ENCODE peak calls at places on chromosomes 13 and 19, in seven cellular contexts. N is AG09309; K is GM10248; M is CD4-positive, alpha-beta T cell; Y is BE2C; F is GM20000; A is A549. U is an unnamed sample.

GRCh38 chr19:7213628-7214328 is 80.4 kb downstream of the INSR start:
- DNase-seq in N (no peak), K (no peak), M (no peak), Y (no peak), F (no peak), A (no peak), U (no peak)

GRCh38 chr13:51339952-51340732 is 651 bp downstream of the SERPINE3 start:
- DNase-seq in N (no peak), K (no peak), M (no peak), Y (no peak), F (no peak), A (no peak), U (no peak)

GRCh38 chr13:21730186-21730880 is 59.5 kb downstream of the FGF9 start:
- DNase-seq in N (no peak), K (no peak), M (no peak), Y (no peak), F (no peak), A (no peak), U (no peak)

GRCh38 chr13:113205428-113205931 is 3.0 kb downstream of the PCID2 start:
- DNase-seq in N (no peak), K (no peak), M (no peak), Y (no peak), F (no peak), A (no peak), U (peak)

GRCh38 chr13:27960362-27961226 is 8.5 kb downstream of the CDX2 start:
- DNase-seq in N (no peak), K (peak), M (no peak), Y (no peak), F (peak), A (peak), U (peak)

GRCh38 chr19:43934055-43934984 is 762 bp downstream of the ZNF45 start:
- DNase-seq in N (no peak), K (peak), M (no peak), Y (no peak), F (no peak), A (peak), U (peak)

GRCh38 chr19:18428837-18429674 is 8.9 kb downstream of the ISYNA1 start:
- DNase-seq in N (no peak), K (peak), M (peak), Y (peak), F (peak), A (peak), U (peak)

GRCh38 chr19:38143847-38144246 is 80.2 kb downstream of the DPF1 start:
- DNase-seq in N (no peak), K (no peak), M (no peak), Y (no peak), F (no peak), A (no peak), U (no peak)

GRCh38 chr13:94199135-94199534 is 280.3 kb downstream of the DCT start:
- DNase-seq in N (no peak), K (no peak), M (no peak), Y (no peak), F (no peak), A (no peak), U (no peak)

GRCh38 chr13:42151781-42152180 is 103.3 kb downstream of the DGKH start:
- DNase-seq in N (no peak), K (no peak), M (no peak), Y (no peak), F (no peak), A (no peak), U (no peak)

GRCh38 chr19:51821921-51822716 is 27.2 kb downstream of the FPR3 start:
- DNase-seq in N (peak), K (no peak), M (no peak), Y (no peak), F (no peak), A (no peak), U (no peak)

GRCh38 chr13:75372517-75372916 is 109.5 kb downstream of the TBC1D4 start:
- DNase-seq in N (no peak), K (peak), M (no peak), Y (peak), F (peak), A (peak), U (peak)

GRCh38 chr19:58291943-58292342 is 13.2 kb downstream of the ZNF8 start:
- DNase-seq in N (no peak), K (no peak), M (no peak), Y (no peak), F (no peak), A (no peak), U (no peak)

GRCh38 chr13:28573595-28574373 is 78.9 kb upstream of the FLT1 start:
- DNase-seq in N (no peak), K (no peak), M (no peak), Y (no peak), F (no peak), A (no peak), U (no peak)

GRCh38 chr13:101303512-101303911 is 112.8 kb downstream of the NALCN start:
- DNase-seq in N (peak), K (no peak), M (no peak), Y (no peak), F (no peak), A (no peak), U (no peak)

GRCh38 chr13:104114111-104114510 is 1047.9 kb upstream of the SLC10A2 start:
- DNase-seq in N (no peak), K (no peak), M (no peak), Y (no peak), F (no peak), A (no peak), U (no peak)

GRCh38 chr19:29672933-29673336 is 7.7 kb downstream of the PLEKHF1 start:
- DNase-seq in N (no peak), K (peak), M (peak), Y (no peak), F (peak), A (no peak), U (no peak)

GRCh38 chr19:35845215-35846037 is 6.9 kb downstream of the NPHS1 start:
- DNase-seq in N (no peak), K (no peak), M (no peak), Y (peak), F (no peak), A (peak), U (no peak)

GRCh38 chr19:10667867-10668266 is 13.7 kb downstream of the ILF3 start:
- DNase-seq in N (no peak), K (no peak), M (no peak), Y (no peak), F (no peak), A (no peak), U (no peak)

GRCh38 chr13:97257800-97258799 is 36.0 kb downstream of the MBNL2 start:
- DNase-seq in N (peak), K (peak), M (no peak), Y (peak), F (peak), A (peak), U (peak)

GRCh38 chr13:26515721-26516120 is 41.8 kb upstream of the WASF3 start:
- DNase-seq in N (no peak), K (no peak), M (no peak), Y (no peak), F (no peak), A (no peak), U (no peak)

GRCh38 chr13:40484981-40485380 is 181.5 kb downstream of the FOXO1 start:
- DNase-seq in N (no peak), K (no peak), M (no peak), Y (no peak), F (no peak), A (no peak), U (no peak)
- TF ChIP-seq CTCF in N (no peak), K (no peak), M (no peak), Y (no peak), F (no peak), A (no peak), U (no peak)

DNA sequence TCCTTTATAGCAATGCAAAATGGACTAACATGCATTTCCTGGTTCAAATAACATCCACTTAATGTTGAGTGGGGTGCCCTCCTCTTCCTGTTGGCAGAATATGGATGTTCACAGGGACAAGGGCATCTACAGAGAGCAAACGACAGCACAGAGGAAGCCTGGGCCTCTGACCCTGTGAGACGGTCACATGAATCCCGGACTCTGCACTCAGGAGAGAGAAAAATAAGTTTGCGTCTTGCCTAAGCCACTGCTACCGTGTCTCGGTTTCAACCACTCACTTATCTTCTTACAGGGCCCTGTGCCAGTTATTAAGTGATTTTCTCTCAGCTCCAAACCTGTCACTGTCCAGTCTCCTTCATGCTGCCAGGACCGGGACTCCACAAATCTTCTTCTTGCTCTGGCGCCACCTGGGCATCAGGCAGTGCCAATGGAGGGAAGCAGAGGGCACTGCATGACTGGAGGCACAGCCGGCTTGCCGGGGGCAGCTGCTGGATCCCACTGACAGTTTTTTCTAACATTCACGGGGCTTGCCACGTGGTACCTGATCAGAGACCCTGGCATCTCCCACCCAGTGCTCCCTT is 11.8 kb downstream of the LIG1 start:
- DNase-seq in N (no peak), K (no peak), M (no peak), Y (no peak), F (no peak), A (no peak), U (no peak)
- TF ChIP-seq CTCF in N (no peak), K (no peak), M (no peak), Y (no peak), F (no peak), A (peak), U (peak)

GRCh38 chr13:40566811-40567210 is 99.6 kb downstream of the FOXO1 start:
- DNase-seq in N (no peak), K (no peak), M (no peak), Y (no peak), F (no peak), A (no peak), U (no peak)

GRCh38 chr13:40565282-40566148 is 100.9 kb downstream of the FOXO1 start:
- DNase-seq in N (no peak), K (no peak), M (no peak), Y (no peak), F (no peak), A (no peak), U (no peak)

GRCh38 chr13:40563350-40564125 is 102.9 kb downstream of the FOXO1 start:
- DNase-seq in N (no peak), K (no peak), M (no peak), Y (no peak), F (no peak), A (no peak), U (no peak)

GRCh38 chr13:40562975-40563349 is 103.5 kb downstream of the FOXO1 start:
- DNase-seq in N (no peak), K (no peak), M (no peak), Y (no peak), F (no peak), A (no peak), U (no peak)

DNA sequence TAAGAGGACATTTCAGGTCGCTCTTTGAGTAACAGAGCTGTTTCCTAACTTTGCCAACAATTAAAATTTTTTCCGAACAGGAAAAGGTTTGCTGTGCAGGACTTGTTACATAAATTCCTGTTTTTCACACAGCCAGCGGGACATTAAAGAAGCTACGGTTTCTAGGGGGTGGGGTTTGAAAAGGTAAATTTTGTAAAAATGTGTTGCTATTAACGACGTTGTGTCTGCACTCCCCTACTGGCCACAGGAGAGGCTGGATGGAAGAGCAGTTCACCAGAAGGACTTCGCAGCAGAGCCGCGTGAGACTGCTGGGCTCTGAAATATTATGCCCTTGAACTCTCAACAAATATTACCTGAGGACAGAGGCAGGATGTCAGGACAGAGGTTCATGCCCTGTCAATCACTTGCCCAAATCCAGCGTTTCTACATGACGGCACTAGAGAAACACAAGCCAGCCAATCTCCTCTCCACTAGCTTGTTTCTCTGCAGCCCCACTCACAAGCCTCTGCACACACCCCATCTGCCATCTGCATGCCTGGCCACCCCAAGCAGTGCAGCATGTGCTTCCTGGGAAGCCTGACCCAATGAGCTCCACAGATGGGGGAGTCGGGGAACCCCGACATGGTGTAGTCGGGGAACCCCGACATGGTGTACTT is 102.0 kb downstream of the FOXO1 start:
- DNase-seq in N (no peak), K (peak), M (peak), Y (no peak), F (peak), A (no peak), U (no peak)
- TF ChIP-seq CTCF in N (no peak), K (no peak), M (no peak), Y (no peak), F (no peak), A (no peak), U (no peak)

GRCh38 chr19:1782501-1782900 is 29.2 kb downstream of the ONECUT3 start:
- DNase-seq in N (no peak), K (no peak), M (no peak), Y (no peak), F (no peak), A (no peak), U (no peak)

GRCh38 chr19:1783354-1783753 is 28.7 kb downstream of the ATP8B3 start:
- DNase-seq in N (no peak), K (no peak), M (no peak), Y (no peak), F (no peak), A (no peak), U (no peak)

GRCh38 chr19:1777149-1777548 is 23.8 kb downstream of the ONECUT3 start:
- DNase-seq in N (no peak), K (no peak), M (no peak), Y (no peak), F (no peak), A (no peak), U (no peak)

GRCh38 chr19:1779604-1779973 is 26.3 kb downstream of the ONECUT3 start:
- DNase-seq in N (no peak), K (no peak), M (no peak), Y (no peak), F (no peak), A (no peak), U (no peak)

DNA sequence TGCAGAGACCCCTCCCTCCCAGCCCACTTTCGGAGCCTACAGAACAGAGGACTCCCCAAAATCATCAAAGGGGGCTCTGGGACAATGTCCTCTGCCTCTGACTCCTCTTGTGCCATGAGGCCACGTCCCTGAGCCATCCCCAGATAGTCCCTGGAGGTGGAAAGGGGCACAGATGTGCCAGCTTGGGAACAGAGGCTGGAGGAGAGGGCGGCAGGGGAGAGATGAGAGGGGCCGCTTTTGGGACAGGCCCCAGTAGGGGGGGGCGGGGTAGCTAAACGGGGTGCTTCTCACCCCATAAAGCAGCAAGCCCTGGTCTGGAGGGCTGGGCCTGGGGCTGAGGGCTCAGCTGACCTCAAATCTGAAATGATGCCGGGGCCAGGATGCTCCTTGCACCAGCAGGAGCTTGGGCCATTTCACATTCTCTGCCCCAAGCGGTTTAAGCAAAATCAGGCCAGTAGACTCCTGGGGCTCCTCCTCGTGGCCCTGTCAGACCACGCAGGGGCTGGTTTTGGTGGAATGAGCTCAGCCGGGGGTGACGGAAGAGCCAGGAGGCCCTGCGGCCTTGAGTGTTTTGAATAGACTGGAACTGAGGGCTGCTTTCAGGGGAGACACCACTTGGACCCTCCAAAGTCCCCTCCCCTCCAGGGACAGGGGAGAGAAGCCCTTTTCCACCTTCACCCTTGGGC is 27.1 kb downstream of the ONECUT3 start:
- DNase-seq in N (no peak), K (no peak), M (no peak), Y (no peak), F (no peak), A (no peak), U (peak)
- TF ChIP-seq CTCF in N (no peak), K (no peak), M (no peak), Y (peak), F (no peak), A (no peak), U (peak)

DNA sequence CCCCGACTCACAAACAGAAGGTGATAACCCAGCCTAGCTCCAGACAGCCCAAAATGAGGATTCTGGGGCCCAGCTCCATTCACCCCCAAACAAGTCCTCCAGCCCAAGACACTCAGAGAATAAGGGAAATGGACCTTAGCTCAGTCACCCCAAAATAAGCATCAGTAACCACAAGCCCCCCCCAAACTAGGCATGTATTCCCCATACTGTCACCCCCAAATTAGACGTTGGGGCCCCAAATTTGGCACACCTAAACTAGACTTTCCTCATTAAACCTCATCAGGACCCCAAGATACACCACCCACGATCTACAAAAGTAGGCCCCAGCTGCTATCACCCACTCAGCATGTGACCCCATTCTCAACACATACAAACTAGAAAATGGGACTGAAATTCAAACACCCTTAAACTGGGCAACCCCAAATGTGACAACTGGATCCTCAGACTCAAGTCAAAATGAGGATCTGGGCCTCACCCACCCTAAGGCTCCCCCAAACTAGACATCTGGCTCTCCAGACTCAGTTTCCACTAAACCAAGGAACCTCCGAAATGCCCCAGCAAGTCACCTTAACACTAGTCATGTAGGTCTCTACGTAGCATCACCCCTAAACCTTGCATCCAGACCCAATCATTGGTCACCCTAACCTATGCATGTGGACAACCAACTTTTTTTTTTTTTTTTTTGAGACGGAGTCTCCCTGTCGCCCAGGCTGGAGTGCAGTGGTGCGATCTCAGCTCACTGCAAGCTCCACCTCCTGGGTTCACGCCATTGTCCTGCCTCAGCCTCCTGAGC is 13.4 kb upstream of the ERFL start:
- DNase-seq in N (no peak), K (no peak), M (no peak), Y (no peak), F (peak), A (no peak), U (no peak)
- TF ChIP-seq CTCF in N (no peak), K (no peak), M (no peak), Y (no peak), F (no peak), A (no peak), U (no peak)

GRCh38 chr19:49713236-49713845 is 22.4 kb downstream of the CPT1C start:
- DNase-seq in N (no peak), K (no peak), M (no peak), Y (no peak), F (no peak), A (no peak), U (no peak)
- TF ChIP-seq CTCF in N (no peak), K (no peak), M (no peak), Y (no peak), F (no peak), A (no peak), U (no peak)